ENCODE peak calls at places on chromosomes 3 and 15, in six cellular contexts. B is Right ventricle myocardium superior, Z is H4, S is germinal center, X is T-helper 17 cell, V is osteoblast. A is an unnamed sample.

GRCh38 chr3:19171794-19172193 is 23.5 kb downstream of the KCNH8 start:
- DNase-seq in V (no peak), Z (no peak), S (no peak), X (no peak), B (no peak), A (no peak)

GRCh38 chr3:168870892-168871291 is 775.2 kb upstream of the GOLIM4 start:
- DNase-seq in V (peak), S (no peak), Z (no peak), B (no peak), X (no peak), A (no peak)

GRCh38 chr15:59268199-59268979 is 61.7 kb downstream of the LDHAL6B start:
- DNase-seq in V (no peak), Z (no peak), X (no peak), S (no peak), B (no peak), A (peak)

GRCh38 chr15:48718646-48719045 is 73.1 kb upstream of the FBN1 start:
- DNase-seq in S (no peak), B (no peak), X (no peak), Z (no peak), V (peak), A (no peak)

GRCh38 chr3:196569003-196569516 is 600 bp downstream of the FBXO45 start:
- DNase-seq in X (no peak), S (peak), B (peak), V (peak), Z (peak), A (peak)

GRCh38 chr15:53808058-53808703 is 48.7 kb upstream of the WDR72 start:
- DNase-seq in V (no peak), B (no peak), S (no peak), Z (peak), X (no peak), A (no peak)

GRCh38 chr3:120172070-120172469 is 77.8 kb upstream of the GSK3B start:
- DNase-seq in Z (no peak), B (no peak), V (peak), S (no peak), X (no peak), A (no peak)

GRCh38 chr3:5754602-5755001 is 567.1 kb downstream of the EDEM1 start:
- DNase-seq in Z (no peak), V (no peak), S (no peak), B (no peak), X (no peak), A (no peak)

GRCh38 chr15:59174846-59175831 is 31.5 kb upstream of the LDHAL6B start:
- DNase-seq in X (no peak), Z (peak), B (peak), S (peak), V (peak), A (no peak)

GRCh38 chr3:8307545-8308110 is 194.0 kb upstream of the LMCD1 start:
- DNase-seq in Z (no peak), S (no peak), V (no peak), B (no peak), X (no peak), A (no peak)

GRCh38 chr3:29757054-29757777 is 476.3 kb downstream of the RBMS3 start:
- DNase-seq in Z (no peak), X (no peak), S (no peak), V (no peak), B (no peak), A (no peak)

GRCh38 chr15:94237903-94238302 is 6.5 kb downstream of the MCTP2 start:
- DNase-seq in Z (no peak), V (no peak), X (no peak), S (no peak), B (no peak), A (no peak)